ENCODE peak calls at places on chromosomes 16 and 17, in four cellular contexts. D is body of pancreas, I is A673, M is thoracic aorta. Y is an unnamed sample.
A peak's percentile ranks its signal among the peaks of the same experiment; 100 is the strongest.

GRCh38 chr16:23082161-23082788 is 67.0 kb downstream of the USP31 start:
- DNase-seq in D (no peak), I (no peak), M (no peak), Y (no peak)

GRCh38 chr16:72072514-72073342 is 9.7 kb downstream of the HPR start:
- DNase-seq in D (peak; percentile 22), I (no peak), M (no peak), Y (no peak)

GRCh38 chr17:8059131-8059530 is 20.3 kb downstream of the ALOX15B start:
- DNase-seq in I (no peak), M (no peak), D (no peak), Y (no peak)

GRCh38 chr16:17015702-17016101 is 455.1 kb downstream of the XYLT1 start:
- DNase-seq in D (no peak), M (no peak), I (no peak), Y (no peak)

GRCh38 chr17:29802256-29802655 is 127.8 kb downstream of the SSH2 start:
- DNase-seq in M (no peak), D (no peak), I (no peak), Y (no peak)

GRCh38 chr16:89904606-89905510 is 13.8 kb upstream of the MC1R start:
- DNase-seq in M (no peak), D (no peak), I (no peak), Y (no peak)

GRCh38 chr17:30170415-30170987 is 53.9 kb downstream of the NSRP1 start:
- DNase-seq in I (no peak), D (no peak), M (no peak), Y (no peak)

GRCh38 chr16:649646-650045 is 481 bp downstream of the WDR90 start:
- DNase-seq in I (no peak), M (no peak), D (no peak), Y (no peak)

GRCh38 chr17:61815863-61816523 is 47.3 kb downstream of the BRIP1 start:
- DNase-seq in M (no peak), D (no peak), I (no peak), Y (no peak)

GRCh38 chr16:4890686-4891085 is 43.4 kb downstream of the UBN1 start:
- DNase-seq in D (no peak), M (no peak), I (no peak), Y (no peak)

GRCh38 chr16:2713523-2713922 is 6.5 kb downstream of the PRSS27 start:
- DNase-seq in I (no peak), M (no peak), D (no peak), Y (no peak)

GRCh38 chr16:2713985-2714774 is 5.8 kb downstream of the PRSS27 start:
- DNase-seq in I (no peak), D (no peak), M (no peak), Y (no peak)

GRCh38 chr16:2715519-2715918 is 4.5 kb downstream of the PRSS27 start:
- DNase-seq in D (peak; percentile 45), M (no peak), I (peak; percentile 68), Y (no peak)

GRCh38 chr16:2716101-2716885 is 3.7 kb downstream of the PRSS27 start:
- DNase-seq in M (no peak), I (no peak), D (no peak), Y (no peak)

GRCh38 chr16:2715064-2715463 is 5.0 kb downstream of the PRSS27 start:
- DNase-seq in D (no peak), M (no peak), I (no peak), Y (no peak)
- H3K4me1 ChIP-seq in D (peaks cover 20% of the 10 kb centered on the region), M (no peaks in the 10 kb centered on the region), I (no peaks in the 10 kb centered on the region), Y (no peaks in the 10 kb centered on the region)

DNA sequence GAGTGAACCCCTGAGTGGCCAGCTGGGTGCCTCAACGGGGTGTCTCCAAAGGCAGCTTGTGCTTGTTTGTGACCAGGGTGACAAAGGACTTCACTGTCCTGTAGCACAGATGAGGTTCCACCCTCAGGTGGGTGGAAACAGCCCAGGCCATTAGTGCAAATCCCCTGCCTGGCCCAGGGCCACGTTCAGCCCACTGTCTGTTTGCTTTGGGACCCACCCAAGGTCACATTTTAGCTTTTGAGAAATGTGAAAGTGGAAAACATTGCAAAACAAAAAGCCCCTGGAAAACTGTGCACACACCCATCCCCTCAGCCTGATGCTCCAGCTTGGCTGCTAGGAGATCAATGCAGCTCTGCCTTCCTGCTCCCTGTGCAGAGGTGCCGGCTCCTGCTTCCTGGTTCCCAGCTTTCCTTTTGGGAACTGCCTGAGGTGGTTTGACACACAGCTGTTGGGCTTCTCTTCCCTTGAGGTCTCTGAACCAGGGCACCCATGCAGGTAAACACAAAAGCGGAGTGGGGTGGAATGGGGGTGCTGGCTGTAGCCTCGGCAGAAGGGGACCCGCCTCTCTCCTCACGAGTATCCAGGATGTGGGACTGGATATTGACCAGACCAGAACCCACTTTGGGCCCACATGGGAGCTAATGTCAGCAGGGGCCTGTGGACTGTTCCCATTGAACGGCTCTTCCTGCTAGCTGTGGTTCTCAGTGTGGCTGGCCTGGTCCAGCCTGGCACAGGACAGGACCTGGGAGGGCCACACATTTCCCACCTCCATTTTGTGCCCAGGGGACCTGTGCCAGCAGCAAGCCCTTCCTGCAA is 7.9 kb upstream of the SPHK1 start:
- DNase-seq in D (peak; percentile 36), M (no peak), I (no peak), Y (no peak)
- H3K27ac ChIP-seq in D (peak overlapping the region; percentile 57), M (no peak overlapping the region), I (no peak overlapping the region), Y (peak overlapping the region; percentile 15)

DNA sequence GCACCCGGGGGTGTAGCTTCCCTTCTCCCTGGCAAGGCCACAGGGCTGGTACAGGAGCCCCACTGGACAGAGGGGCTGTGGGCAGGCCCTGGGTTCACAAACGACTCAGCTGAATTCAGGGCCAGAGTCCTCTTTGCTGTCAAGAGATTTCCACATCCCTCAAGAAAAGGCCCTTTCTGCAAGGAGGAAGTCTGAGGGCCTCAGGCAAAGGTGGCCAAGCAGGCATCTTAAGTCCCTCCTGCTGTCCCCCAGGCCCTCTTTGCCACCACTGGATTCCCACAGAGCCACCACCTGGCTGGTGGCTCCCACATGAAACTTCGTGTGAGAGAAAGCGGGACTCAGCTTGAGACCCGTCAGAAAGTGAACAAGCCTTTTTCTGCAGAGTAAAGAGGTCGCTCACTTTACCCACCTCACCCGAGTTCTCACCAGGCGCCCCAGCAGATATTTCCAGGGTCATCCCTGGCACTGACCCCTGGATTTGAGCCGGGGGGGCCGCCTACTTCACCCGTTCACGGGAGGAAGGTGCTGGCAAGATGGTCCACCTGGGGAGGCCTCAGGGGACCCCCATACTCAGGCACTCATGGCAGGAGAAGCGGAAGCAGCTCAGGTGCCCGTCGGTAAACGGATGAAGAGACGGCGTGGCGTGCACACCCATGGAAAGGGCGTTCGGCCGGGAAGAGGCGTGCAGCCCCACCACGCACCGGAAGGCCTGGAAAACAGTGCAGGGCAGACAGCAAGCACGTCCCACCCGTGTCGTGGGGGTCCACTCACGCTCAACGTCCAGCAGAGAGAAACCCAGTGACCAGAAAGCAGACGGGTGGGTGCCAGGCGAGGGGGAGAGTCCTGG is 3.6 kb downstream of the RNF166 start:
- DNase-seq in D (no peak), I (no peak), M (no peak), Y (no peak)
- H3K4me1 ChIP-seq in D (peaks cover 33% of the 10 kb centered on the region), I (peaks cover 39% of the 10 kb centered on the region), M (peaks cover 24% of the 10 kb centered on the region), Y (peaks cover 16% of the 10 kb centered on the region)

GRCh38 chr16:11721781-11722467 is 20.7 kb downstream of the TXNDC11 start:
- DNase-seq in D (no peak), I (no peak), M (no peak), Y (no peak)
- H3K27ac ChIP-seq in D (peak overlapping the region; percentile 7), I (no peak overlapping the region), M (no peak overlapping the region), Y (no peak overlapping the region)

GRCh38 chr16:75113046-75113491 is 3.5 kb downstream of the LDHD start:
- DNase-seq in I (no peak), D (no peak), M (no peak), Y (no peak)
- H3K4me1 ChIP-seq in I (peaks cover 35% of the 10 kb centered on the region), D (peaks cover 52% of the 10 kb centered on the region), M (peaks cover 34% of the 10 kb centered on the region), Y (peaks cover 12% of the 10 kb centered on the region)

DNA sequence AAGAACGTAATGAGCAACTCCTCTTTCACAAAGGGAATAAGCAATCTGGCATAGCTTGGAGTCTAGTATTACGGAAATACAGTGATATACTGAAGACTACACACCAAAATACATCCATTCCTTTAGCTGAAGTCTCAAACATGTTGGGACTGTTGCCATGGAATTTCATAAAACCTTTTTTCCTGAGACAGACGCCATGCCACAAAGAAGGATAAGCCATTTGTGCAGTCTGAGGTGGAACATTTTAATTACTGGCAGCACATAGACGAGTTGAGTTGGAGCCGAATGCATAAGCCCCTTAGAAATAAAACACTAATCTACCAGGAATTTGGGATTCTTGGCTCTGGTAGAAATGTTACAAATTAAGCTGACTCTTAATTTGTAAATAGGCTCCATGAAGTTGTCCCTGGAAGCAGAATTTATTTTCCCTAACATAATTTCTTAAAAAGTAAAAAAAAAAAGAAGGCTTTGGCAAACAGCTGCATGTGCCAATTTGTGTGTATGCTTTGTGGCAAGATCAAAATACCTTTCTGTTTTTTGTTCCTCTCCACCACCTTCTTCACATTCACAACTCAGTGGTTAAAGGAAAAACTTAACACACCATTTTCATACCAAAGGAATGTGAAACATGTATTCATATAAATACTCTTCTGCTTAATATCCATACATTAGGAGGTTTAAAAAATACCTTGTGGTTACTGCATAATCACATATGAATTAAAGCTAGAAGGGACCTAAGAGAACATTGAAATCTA is 25.5 kb downstream of the GRB7 start:
- DNase-seq in D (no peak), M (no peak), I (no peak), Y (no peak)
- H3K27ac ChIP-seq in D (no peak overlapping the region), M (no peak overlapping the region), I (no peak overlapping the region), Y (no peak overlapping the region)

DNA sequence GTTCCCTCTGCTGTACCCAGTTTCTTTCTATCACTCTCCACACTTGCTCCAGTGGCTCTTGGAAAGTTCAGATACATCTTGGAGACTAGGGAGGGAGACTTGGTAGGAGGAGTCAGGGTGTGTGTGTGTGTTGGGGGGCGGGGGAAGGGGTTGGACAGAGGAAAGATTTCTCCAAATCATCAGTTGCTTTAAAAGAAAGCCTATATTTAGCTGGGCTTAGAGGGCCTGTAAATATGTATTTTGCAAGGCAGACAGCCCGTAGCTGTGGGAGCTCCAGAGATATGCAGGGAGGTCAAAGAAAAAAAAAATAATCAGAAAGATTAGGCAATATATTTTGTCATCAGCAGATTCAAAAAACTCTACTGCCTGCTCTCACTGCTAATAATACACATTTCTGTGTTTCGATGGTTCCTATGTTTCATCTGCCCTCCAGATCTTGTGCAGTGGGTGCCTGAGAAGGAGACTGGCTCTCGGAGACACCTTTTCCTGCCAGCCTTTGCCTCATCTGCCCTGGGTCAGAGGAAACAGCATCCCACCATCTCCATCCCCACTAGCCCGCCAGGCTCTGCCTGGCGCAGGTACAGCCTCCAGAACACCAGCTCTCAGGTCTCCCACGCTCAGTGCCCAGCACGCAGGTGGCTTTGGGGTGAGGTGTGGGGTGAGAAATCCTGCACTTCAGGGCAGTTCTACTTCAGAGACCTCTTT is 4.8 kb upstream of the PPP1R9B start:
- DNase-seq in D (peak; percentile 67), I (no peak), M (peak; percentile 63), Y (peak; percentile 70)
- H3K4me1 ChIP-seq in D (peaks cover 33% of the 10 kb centered on the region), I (peaks cover 18% of the 10 kb centered on the region), M (peaks cover 39% of the 10 kb centered on the region), Y (peaks cover 6% of the 10 kb centered on the region)

DNA sequence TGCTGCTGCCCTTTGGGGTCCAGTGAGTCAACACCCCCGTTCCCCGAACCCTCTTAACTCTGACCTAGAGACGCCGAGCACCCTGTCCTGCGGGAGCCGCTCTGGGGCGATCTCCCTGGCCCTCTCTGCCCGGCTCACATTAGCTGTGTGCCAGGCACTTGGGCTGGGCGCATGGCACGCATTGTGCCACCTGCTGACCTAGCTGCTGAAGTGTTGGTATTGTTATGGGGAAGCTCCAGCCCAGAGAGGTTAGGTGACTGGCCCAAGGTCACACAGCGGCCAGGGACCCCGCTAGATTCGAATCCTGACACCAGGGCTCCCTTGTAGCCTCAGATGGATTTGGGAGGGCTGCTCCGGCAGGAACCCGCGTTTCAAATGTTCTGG is 1.1 kb downstream of the HSD17B1 start:
- DNase-seq in I (no peak), M (no peak), D (no peak), Y (no peak)
- H3K27ac ChIP-seq in I (peak overlapping the region; percentile 82), M (peak overlapping the region; percentile 70), D (peak overlapping the region; percentile 78), Y (peak overlapping the region; percentile 84)

Y was measured in uterus.